ENCODE peak calls at places on chromosomes 3 and 15, in eight cellular contexts. I is fibroblast of pulmonary artery, Z is pancreas, C is HCT116, O is IMR-90, W is GM12865, D is transverse colon, S is SK-N-SH. Y is an unnamed sample.

GRCh38 chr3:188559069-188559410 is 405.1 kb downstream of the LPP start:
- DNase-seq in O (no peak), Z (no peak), D (no peak), S (no peak), I (peak), C (no peak), W (no peak), Y (no peak)

GRCh38 chr15:28098766-28099554 is at the start of gene OCA2:
- DNase-seq in D (peak), O (peak), W (no peak), C (no peak), Z (peak), S (peak), I (peak), Y (peak)

GRCh38 chr3:18098960-18099587 is 326.1 kb downstream of the SATB1 start:
- DNase-seq in Z (no peak), O (peak), D (no peak), S (no peak), I (peak), W (no peak), C (peak), Y (no peak)

GRCh38 chr15:89167267-89168176 is 53.9 kb downstream of the RLBP1 start:
- DNase-seq in O (peak), C (peak), Z (no peak), I (peak), D (no peak), S (no peak), W (peak), Y (no peak)

GRCh38 chr3:67593761-67594234 is 60.6 kb downstream of the SUCLG2 start:
- DNase-seq in O (peak), Z (no peak), I (peak), W (peak), S (no peak), C (no peak), D (no peak), Y (no peak)

GRCh38 chr3:125317761-125318496 is 57.2 kb downstream of the ZNF148 start:
- DNase-seq in I (peak), Z (no peak), D (no peak), W (no peak), S (no peak), C (peak), O (peak), Y (no peak)

GRCh38 chr3:25428003-25428861 is at the start of gene RARB:
- DNase-seq in Z (no peak), I (peak), O (peak), W (peak), S (peak), C (no peak), D (peak), Y (peak)

GRCh38 chr15:60392986-60393811 is 4.6 kb downstream of the ANXA2 start:
- DNase-seq in Z (no peak), S (no peak), W (no peak), D (peak), I (peak), O (peak), C (peak), Y (peak)

GRCh38 chr15:62521396-62521795 is 356.3 kb upstream of the C2CD4B start:
- DNase-seq in D (no peak), I (no peak), W (no peak), O (no peak), C (no peak), Z (no peak), S (no peak), Y (no peak)

GRCh38 chr3:66439666-66440344 is 61.0 kb downstream of the LRIG1 start:
- DNase-seq in W (peak), C (no peak), O (no peak), D (no peak), I (no peak), S (no peak), Z (no peak), Y (no peak)

GRCh38 chr3:125280966-125281365 is 68.4 kb upstream of the SLC12A8 start:
- DNase-seq in D (no peak), W (no peak), S (no peak), Z (no peak), I (peak), C (no peak), O (peak), Y (no peak)

GRCh38 chr3:21294768-21295167 is 456.2 kb downstream of the ZNF385D start:
- DNase-seq in S (no peak), O (peak), Z (no peak), C (no peak), I (peak), D (no peak), W (no peak), Y (no peak)

GRCh38 chr3:158801200-158801599 is 654 bp upstream of the MFSD1 start:
- DNase-seq in Z (no peak), S (peak), C (no peak), O (no peak), I (peak), W (no peak), D (peak), Y (no peak)

GRCh38 chr3:25448750-25449684 is 21.0 kb downstream of the RARB start:
- DNase-seq in C (no peak), D (peak), Z (peak), W (no peak), I (peak), O (peak), S (peak), Y (peak)

GRCh38 chr3:46881819-46882376 is 4.4 kb downstream of the PTH1R start:
- DNase-seq in S (peak), C (no peak), D (peak), O (no peak), W (no peak), Z (no peak), I (no peak), Y (no peak)

GRCh38 chr15:66715736-66716667 is 14.0 kb downstream of the SMAD6 start:
- DNase-seq in S (no peak), O (no peak), D (no peak), C (no peak), Z (no peak), I (no peak), W (no peak), Y (no peak)

GRCh38 chr3:194983121-194983520 is 287.8 kb downstream of the XXYLT1 start:
- DNase-seq in S (no peak), Z (no peak), W (no peak), D (no peak), O (no peak), I (no peak), C (no peak), Y (peak)

GRCh38 chr15:31366169-31366734 is 39.6 kb downstream of the KLF13 start:
- DNase-seq in S (peak), I (peak), D (peak), Z (peak), C (no peak), O (no peak), W (no peak), Y (no peak)

GRCh38 chr3:158434412-158435038 is 136.5 kb upstream of the MLF1 start:
- DNase-seq in Z (no peak), I (peak), C (peak), W (peak), O (peak), S (peak), D (peak), Y (no peak)

GRCh38 chr15:68536331-68537095 is 42.3 kb upstream of the CORO2B start:
- DNase-seq in W (no peak), Z (no peak), I (peak), S (no peak), C (no peak), D (no peak), O (peak), Y (no peak)

GRCh38 chr3:9087831-9088413 is 124.7 kb upstream of the RAD18 start:
- DNase-seq in D (no peak), I (no peak), W (no peak), O (no peak), S (no peak), Z (no peak), C (no peak), Y (no peak)

GRCh38 chr3:12894629-12895028 is 53.3 kb upstream of the RPL32 start:
- DNase-seq in C (no peak), D (no peak), W (no peak), O (peak), I (no peak), Z (no peak), S (no peak), Y (no peak)

GRCh38 chr3:124787490-124788195 is 57.4 kb downstream of the UMPS start:
- DNase-seq in C (no peak), S (no peak), O (peak), W (no peak), D (no peak), Z (no peak), I (peak), Y (no peak)

GRCh38 chr3:109234300-109234699 is 82.0 kb downstream of the DPPA2 start:
- DNase-seq in S (no peak), I (no peak), O (no peak), Z (no peak), D (no peak), W (no peak), C (no peak), Y (no peak)

GRCh38 chr15:27679621-27680521 is 419.2 kb downstream of the OCA2 start:
- DNase-seq in O (no peak), S (peak), Z (no peak), D (no peak), I (no peak), W (no peak), C (no peak), Y (no peak)

GRCh38 chr3:73401616-73402265 is 223.0 kb downstream of the PDZRN3 start:
- DNase-seq in D (peak), Z (no peak), C (no peak), O (peak), I (peak), W (no peak), S (no peak), Y (no peak)

GRCh38 chr3:132554437-132554836 is 42.6 kb upstream of the ACKR4 start:
- DNase-seq in Z (no peak), I (peak), C (no peak), O (peak), D (no peak), W (no peak), S (no peak), Y (no peak)

GRCh38 chr15:65833501-65834220 is 35.6 kb upstream of the RAB11A start:
- DNase-seq in S (peak), C (no peak), D (peak), I (no peak), Z (no peak), O (no peak), W (peak), Y (no peak)

GRCh38 chr3:123640311-123641083 is 55.6 kb upstream of the HACD2 start:
- DNase-seq in O (no peak), D (no peak), C (no peak), I (no peak), Z (no peak), S (no peak), W (no peak), Y (no peak)

GRCh38 chr3:31356941-31357340 is 175.8 kb upstream of the STT3B start:
- DNase-seq in S (no peak), C (no peak), I (peak), Z (peak), D (no peak), O (peak), W (no peak), Y (no peak)

GRCh38 chr3:184531580-184532290 is 29.9 kb upstream of the EPHB3 start:
- DNase-seq in D (no peak), C (no peak), O (no peak), W (no peak), I (peak), Z (no peak), S (no peak), Y (peak)

GRCh38 chr15:69193948-69194827 is 33.8 kb downstream of the GLCE start:
- DNase-seq in C (no peak), D (no peak), S (no peak), Z (no peak), W (no peak), O (peak), I (peak), Y (no peak)

GRCh38 chr15:57298204-57298603 is 78.1 kb upstream of the CGNL1 start:
- DNase-seq in W (no peak), S (no peak), I (no peak), Z (no peak), C (no peak), O (peak), D (no peak), Y (no peak)

GRCh38 chr3:108780235-108780634 is 23.0 kb upstream of the RETNLB start:
- DNase-seq in O (no peak), I (no peak), C (no peak), W (peak), Z (no peak), S (no peak), D (no peak), Y (no peak)

GRCh38 chr3:159806412-159806811 is 182.2 kb upstream of the IL12A start:
- DNase-seq in I (no peak), C (no peak), D (no peak), S (no peak), W (no peak), O (peak), Z (no peak), Y (no peak)

GRCh38 chr3:53721187-53721946 is 124.9 kb downstream of the CHDH start:
- DNase-seq in S (no peak), W (no peak), I (no peak), O (peak), Z (no peak), C (no peak), D (no peak), Y (no peak)

GRCh38 chr3:52108302-52109232 is 45.7 kb downstream of the POC1A start:
- DNase-seq in C (no peak), W (no peak), D (no peak), Z (no peak), I (peak), O (no peak), S (peak), Y (no peak)

GRCh38 chr15:43105077-43105769 is 615 bp downstream of the UBR1 start:
- DNase-seq in W (peak), O (peak), I (peak), S (peak), Z (no peak), D (peak), C (no peak), Y (no peak)

GRCh38 chr3:118775021-118775420 is 259.6 kb downstream of the IGSF11 start:
- DNase-seq in S (no peak), Z (no peak), C (no peak), D (no peak), I (no peak), W (no peak), O (no peak), Y (no peak)
- TF ChIP-seq CTCF in S (no peak), Z (no peak), C (no peak), D (no peak), I (no peak), W (no peak), O (no peak), Y (no peak)

GRCh38 chr15:79296583-79296982 is 14.1 kb downstream of the ANKRD34C start:
- DNase-seq in C (peak), S (no peak), W (peak), D (no peak), I (no peak), O (no peak), Z (no peak), Y (no peak)
- TF ChIP-seq CTCF in C (peak), S (peak), W (peak), D (no peak), I (peak), O (no peak), Z (no peak), Y (peak)

GRCh38 chr3:169227911-169228310 is 435.6 kb downstream of the MECOM start:
- DNase-seq in I (peak), W (peak), Z (no peak), O (peak), S (no peak), D (no peak), C (no peak), Y (no peak)
- TF ChIP-seq CTCF in I (no peak), W (no peak), Z (no peak), O (no peak), S (no peak), D (no peak), C (no peak), Y (no peak)

GRCh38 chr3:141576744-141577052 is 89.9 kb downstream of the RASA2 start:
- DNase-seq in Z (no peak), C (no peak), O (no peak), I (no peak), W (no peak), S (no peak), D (no peak), Y (no peak)
- TF ChIP-seq CTCF in Z (no peak), C (no peak), O (no peak), I (no peak), W (no peak), S (peak), D (no peak), Y (no peak)

GRCh38 chr3:119810018-119810435 is 28.1 kb downstream of the NR1I2 start:
- DNase-seq in C (no peak), Z (peak), I (peak), W (peak), D (peak), O (peak), S (no peak), Y (no peak)
- TF ChIP-seq CTCF in C (no peak), Z (no peak), I (peak), W (peak), D (no peak), O (no peak), S (no peak), Y (no peak)

GRCh38 chr3:113275876-113276580 is 64.7 kb downstream of the BOC start:
- DNase-seq in Z (no peak), D (peak), W (peak), S (no peak), I (peak), C (no peak), O (peak), Y (no peak)
- TF ChIP-seq CTCF in Z (no peak), D (no peak), W (no peak), S (peak), I (no peak), C (no peak), O (no peak), Y (peak)

GRCh38 chr15:34436956-34437442 is 609 bp downstream of the GOLGA8A start:
- DNase-seq in S (peak), O (peak), D (peak), C (no peak), W (peak), Z (peak), I (peak), Y (no peak)
- TF ChIP-seq CTCF in S (peak), O (no peak), D (no peak), C (no peak), W (peak), Z (no peak), I (no peak), Y (peak)